ENCODE peak calls at places on chromosomes 11 and 22, in ten cellular contexts. W is non-pigmented ciliary epithelial cell; S is neural crest cell; X is GF-D8; F is thoracic aorta; O is SK-N-SH; Y is occipital lobe; V is activated T-cell treated with anti-CD3 and anti-CD28 coated beads for 48 hours; I is NCI-H510A treated with DMSO at 0.1 percent for 48 hours; J is effector memory CD8-positive, alpha-beta T cell. P is an unnamed sample.

GRCh38 chr11:45288395-45288794 is 2.3 kb upstream of the SYT13 start:
- DNase-seq in F (no peak), V (no peak), O (no peak), W (no peak), S (no peak), Y (no peak), X (no peak), J (no peak), I (no peak), P (no peak)

GRCh38 chr11:76798656-76799055 is 15.5 kb downstream of the TSKU start:
- DNase-seq in O (no peak), Y (no peak), F (no peak), W (no peak), V (no peak), S (no peak), I (no peak), J (no peak), X (no peak), P (no peak)

GRCh38 chr11:122791411-122791810 is 46.9 kb upstream of the CRTAM start:
- DNase-seq in X (no peak), W (no peak), V (no peak), O (no peak), Y (no peak), I (no peak), F (no peak), J (no peak), S (no peak), P (no peak)

GRCh38 chr11:71572811-71573210 is 7.4 kb downstream of the KRTAP5-10 start:
- DNase-seq in O (no peak), S (no peak), F (no peak), W (no peak), Y (no peak), J (no peak), V (no peak), X (no peak), I (no peak), P (no peak)

GRCh38 chr22:48807155-48807554 is 1020.5 kb downstream of the BRD1 start:
- DNase-seq in X (no peak), Y (no peak), V (no peak), S (no peak), J (no peak), F (no peak), W (no peak), O (no peak), I (no peak), P (no peak)

GRCh38 chr11:64614927-64615326 is 23.9 kb downstream of the SLC22A12 start:
- DNase-seq in O (no peak), W (no peak), F (no peak), S (no peak), I (no peak), J (no peak), V (no peak), X (no peak), Y (no peak), P (no peak)

GRCh38 chr11:102603091-102603490 is 22.0 kb downstream of the MMP20 start:
- DNase-seq in X (no peak), F (no peak), W (peak; percentile 51), S (peak; percentile 22), J (no peak), Y (peak; percentile 61), O (no peak), I (no peak), V (no peak), P (no peak)

GRCh38 chr11:18490736-18491485 is 35.3 kb downstream of the LDHAL6A start:
- DNase-seq in V (no peak), W (no peak), I (no peak), Y (peak; percentile 22), J (no peak), X (no peak), F (no peak), O (no peak), S (no peak), P (no peak)